ENCODE peak calls at places on chromosomes 13 and 19, in seven cellular contexts. T, O, V, N, U, E and P are unnamed samples.

GRCh38 chr19:57406516-57407123 is 4.3 kb upstream of the ZNF17 start:
- DNase-seq in T (peak; percentile 54), N (peak; percentile 76), E (peak; percentile 22), U (peak; percentile 34), V (peak; percentile 46), O (peak; percentile 55), P (peak; percentile 30)

GRCh38 chr19:15296353-15296752 is 36.0 kb downstream of the BRD4 start:
- DNase-seq in O (no peak), U (no peak), T (no peak), E (no peak), V (no peak), N (no peak), P (no peak)

GRCh38 chr13:30805132-30805537 is 69.8 kb downstream of the ALOX5AP start:
- DNase-seq in V (no peak), O (no peak), N (no peak), T (no peak), U (no peak), E (no peak), P (no peak)

GRCh38 chr19:10884273-10884672 is 12.9 kb downstream of the CARM1 start:
- DNase-seq in V (no peak), U (no peak), O (no peak), N (no peak), E (peak; percentile 42), T (peak; percentile 30), P (no peak)

GRCh38 chr19:46714523-46715106 is 2.3 kb downstream of the PRKD2 start:
- DNase-seq in U (no peak), N (peak; percentile 58), O (no peak), E (no peak), V (no peak), T (no peak), P (no peak)

GRCh38 chr13:99269627-99270252 is 11.6 kb upstream of the GPR18 start:
- DNase-seq in N (peak; percentile 35), T (no peak), O (no peak), E (peak; percentile 76), V (peak; percentile 45), U (no peak), P (peak; percentile 52)

GRCh38 chr19:52566121-52566520 is 4.0 kb upstream of the ZNF701 start:
- DNase-seq in E (no peak), U (no peak), O (no peak), N (no peak), T (no peak), V (no peak), P (no peak)

GRCh38 chr13:80161896-80162295 is 179.0 kb downstream of the SPRY2 start:
- DNase-seq in U (no peak), O (no peak), V (no peak), N (no peak), T (no peak), E (no peak), P (no peak)

GRCh38 chr13:66659291-66660012 is 570.7 kb downstream of the PCDH9 start:
- DNase-seq in V (peak; percentile 48), N (no peak), T (no peak), O (no peak), E (peak; percentile 63), U (no peak), P (no peak)

GRCh38 chr19:33806434-33806881 is 9.8 kb downstream of the KCTD15 start:
- DNase-seq in V (no peak), U (no peak), N (no peak), O (peak; percentile 65), T (peak; percentile 62), E (no peak), P (no peak)

GRCh38 chr13:37870895-37871550 is 1.5 kb upstream of the TRPC4 start:
- DNase-seq in E (peak; percentile 88), U (no peak), N (no peak), O (no peak), T (no peak), V (no peak), P (no peak)

GRCh38 chr13:30142502-30143211 is 164.7 kb downstream of the KATNAL1 start:
- DNase-seq in T (peak; percentile 34), N (peak; percentile 33), U (no peak), V (peak; percentile 39), O (no peak), E (peak; percentile 98), P (no peak)

GRCh38 chr13:110067355-110068175 is 239.4 kb downstream of the COL4A1 start:
- DNase-seq in E (no peak), U (no peak), V (no peak), N (no peak), T (no peak), O (no peak), P (no peak)

GRCh38 chr19:27741236-27741635 is 1471.7 kb downstream of the UQCRFS1 start:
- DNase-seq in O (no peak), T (no peak), U (no peak), N (no peak), V (no peak), E (no peak), P (no peak)

GRCh38 chr13:109700176-109700575 is 86.2 kb downstream of the IRS2 start:
- DNase-seq in V (peak; percentile 63), T (peak; percentile 91), U (no peak), N (no peak), E (peak; percentile 88), O (no peak), P (peak; percentile 49)

GRCh38 chr13:20130652-20131051 is 30.2 kb downstream of the GJA3 start:
- DNase-seq in E (no peak), V (no peak), N (no peak), U (no peak), T (no peak), O (no peak), P (no peak)

GRCh38 chr13:77781804-77782203 is 84.3 kb downstream of the SLAIN1 start:
- DNase-seq in U (no peak), T (no peak), V (no peak), O (no peak), N (no peak), E (no peak), P (peak; percentile 12)

GRCh38 chr13:35255241-35255640 is 221.2 kb downstream of the MAB21L1 start:
- DNase-seq in O (peak; percentile 32), N (no peak), E (no peak), U (no peak), T (no peak), V (no peak), P (peak; percentile 0)

GRCh38 chr19:55341191-55342043 is 1.7 kb downstream of the KMT5C start:
- DNase-seq in O (peak; percentile 87), N (peak; percentile 58), E (peak; percentile 41), V (peak; percentile 71), U (peak; percentile 45), T (peak; percentile 87), P (peak; percentile 33)